ENCODE peak calls at places on chromosomes 1 and 21, in six cellular contexts. J is Caco-2, H is fibroblast of the conjunctiva, K is LoVo, Q is GM12865, W is NCI-H2171 treated with DMSO at 0.1 percent for 48 hours. G is an unnamed sample.

GRCh38 chr1:178541829-178542553 is 29.1 kb downstream of the TEX35 start:
- DNase-seq in H (no peak), J (peak), W (peak), K (peak), Q (peak), G (no peak)

GRCh38 chr1:25622526-25622925 is 5.9 kb downstream of the MAN1C1 start:
- DNase-seq in K (no peak), W (no peak), H (no peak), Q (no peak), J (no peak), G (no peak)

GRCh38 chr1:40404670-40405462 is 31.3 kb downstream of the SMAP2 start:
- DNase-seq in W (peak), K (peak), Q (peak), H (peak), J (no peak), G (peak)

GRCh38 chr1:204623365-204623893 is 62.1 kb downstream of the LRRN2 start:
- DNase-seq in Q (no peak), K (peak), H (peak), J (peak), W (no peak), G (peak)

GRCh38 chr1:111723091-111723806 is 15.9 kb downstream of the INKA2 start:
- DNase-seq in W (no peak), Q (no peak), J (no peak), K (no peak), H (no peak), G (no peak)

GRCh38 chr1:33897092-33897725 is 33.3 kb downstream of the HMGB4 start:
- DNase-seq in J (no peak), Q (no peak), W (no peak), K (no peak), H (no peak), G (no peak)

GRCh38 chr1:160666079-160666442 is 19.2 kb upstream of the SLAMF1 start:
- DNase-seq in K (no peak), H (no peak), W (no peak), J (no peak), Q (no peak), G (no peak)

GRCh38 chr1:225881081-225882007 is 836 bp downstream of the TMEM63A start:
- DNase-seq in K (peak), W (no peak), H (no peak), J (peak), Q (peak), G (no peak)

GRCh38 chr1:239616686-239617085 is 230.3 kb downstream of the CHRM3 start:
- DNase-seq in H (no peak), K (no peak), W (no peak), Q (no peak), J (no peak), G (no peak)

GRCh38 chr1:7616953-7617352 is 154.1 kb upstream of the VAMP3 start:
- DNase-seq in Q (no peak), J (no peak), H (no peak), K (no peak), W (no peak), G (no peak)

GRCh38 chr1:159763686-159764085 is 17.1 kb upstream of the DUSP23 start:
- DNase-seq in W (no peak), Q (no peak), K (no peak), H (no peak), J (no peak), G (no peak)

GRCh38 chr1:226644541-226645176 is 94.4 kb downstream of the ITPKB start:
- DNase-seq in K (no peak), J (no peak), Q (no peak), H (no peak), W (no peak), G (no peak)

GRCh38 chr1:236545621-236546169 is 21.9 kb downstream of the LGALS8 start:
- DNase-seq in Q (no peak), W (no peak), J (no peak), H (no peak), K (no peak), G (no peak)

GRCh38 chr21:45981154-45981606 is 390 bp upstream of the COL6A1 start:
- DNase-seq in W (peak), J (peak), K (peak), Q (no peak), H (peak), G (peak)

GRCh38 chr1:2108213-2108876 is 58.1 kb downstream of the PRKCZ start:
- DNase-seq in J (peak), K (no peak), H (no peak), W (peak), Q (peak), G (peak)

GRCh38 chr1:9291914-9292360 is 757 bp upstream of the SPSB1 start:
- DNase-seq in H (no peak), Q (no peak), J (no peak), K (peak), W (no peak), G (no peak)

GRCh38 chr1:56933161-56933560 is 32.7 kb downstream of the C8B start:
- DNase-seq in K (no peak), W (no peak), J (no peak), Q (no peak), H (no peak), G (no peak)

GRCh38 chr1:10873189-10873588 is 76.7 kb upstream of the CASZ1 start:
- DNase-seq in Q (peak), K (no peak), J (no peak), W (no peak), H (no peak), G (peak)

GRCh38 chr1:186740324-186740723 is 60.1 kb upstream of the PTGS2 start:
- DNase-seq in Q (peak), H (no peak), J (no peak), K (no peak), W (no peak), G (no peak)

GRCh38 chr1:183630748-183631147 is 4.8 kb downstream of the ARPC5 start:
- DNase-seq in H (peak), Q (no peak), W (no peak), J (no peak), K (no peak), G (no peak)

GRCh38 chr1:196659471-196659870 is 7.6 kb downstream of the CFH start:
- DNase-seq in J (no peak), W (no peak), Q (no peak), K (no peak), H (no peak), G (no peak)

GRCh38 chr1:111679541-111679940 is 59.7 kb downstream of the INKA2 start:
- DNase-seq in K (no peak), W (no peak), J (no peak), H (no peak), Q (no peak), G (no peak)

GRCh38 chr1:1434131-1434811 is 1.2 kb upstream of the VWA1 start:
- DNase-seq in Q (no peak), W (peak), J (no peak), H (no peak), K (no peak), G (no peak)

GRCh38 chr1:3423245-3423829 is 31.1 kb upstream of the ARHGEF16 start:
- DNase-seq in H (no peak), Q (no peak), J (no peak), W (no peak), K (no peak), G (no peak)

GRCh38 chr1:229428256-229428655 is 5.6 kb downstream of the ACTA1 start:
- DNase-seq in W (no peak), Q (no peak), H (no peak), K (no peak), J (no peak), G (no peak)

GRCh38 chr1:193519922-193520321 is 333.5 kb upstream of the B3GALT2 start:
- DNase-seq in J (no peak), Q (no peak), K (no peak), W (no peak), H (no peak), G (no peak)

GRCh38 chr1:183002797-183003594 is 20.2 kb upstream of the LAMC1 start:
- DNase-seq in J (no peak), W (peak), Q (no peak), K (no peak), H (peak), G (no peak)

GRCh38 chr1:234871710-234872262 is 256.9 kb downstream of the TOMM20 start:
- DNase-seq in K (no peak), W (no peak), J (no peak), H (no peak), Q (no peak), G (no peak)

GRCh38 chr1:80155371-80155770 is 1148.8 kb upstream of the ADGRL4 start:
- DNase-seq in Q (no peak), K (no peak), W (no peak), H (no peak), J (no peak), G (peak)

GRCh38 chr21:41475714-41476405 is 32.1 kb downstream of the TMPRSS2 start:
- DNase-seq in H (no peak), K (no peak), Q (no peak), W (no peak), J (no peak), G (no peak)